ENCODE peak calls at places on chromosomes 2 and 18, in eight cellular contexts. E is effector memory CD4-positive, alpha-beta T cell; C is NCI-H2029 treated with DMSO at 0.1 percent for 48 hours; T is AG08396; Z is uterus; X is endothelial cell; W is EH; N is HuH-7. M is an unnamed sample.

GRCh38 chr2:123953848-123954247 is 71.2 kb upstream of the CNTNAP5 start:
- DNase-seq in E (no peak), C (peak), T (no peak), Z (no peak), X (no peak), W (peak), N (no peak), M (no peak)

GRCh38 chr18:23864620-23865019 is 149.9 kb upstream of the TTC39C start:
- DNase-seq in E (peak), C (no peak), T (no peak), Z (no peak), X (no peak), W (no peak), N (no peak), M (no peak)

GRCh38 chr2:72859831-72860262 is 27.4 kb upstream of the SPR start:
- DNase-seq in E (peak), C (peak), T (peak), Z (peak), X (peak), W (peak), N (peak), M (peak)

GRCh38 chr18:63299837-63300787 is 19.5 kb downstream of the BCL2 start:
- DNase-seq in E (no peak), C (no peak), T (no peak), Z (no peak), X (no peak), W (peak), N (no peak), M (no peak)

GRCh38 chr2:39121523-39122063 is 742 bp upstream of the SOS1 start:
- DNase-seq in E (no peak), C (peak), T (no peak), Z (no peak), X (no peak), W (no peak), N (no peak), M (no peak)

GRCh38 chr2:42223822-42224268 is 54.7 kb downstream of the EML4 start:
- DNase-seq in E (no peak), C (no peak), T (no peak), Z (no peak), X (no peak), W (peak), N (no peak), M (no peak)

GRCh38 chr2:230068658-230069080 is at the start of gene SLC16A14:
- DNase-seq in E (no peak), C (peak), T (peak), Z (peak), X (peak), W (peak), N (peak), M (peak)

GRCh38 chr2:130382313-130382917 is 26.6 kb downstream of the PTPN18 start:
- DNase-seq in E (no peak), C (no peak), T (no peak), Z (no peak), X (no peak), W (no peak), N (no peak), M (no peak)

GRCh38 chr2:55482186-55482945 is 37.2 kb upstream of the CFAP36 start:
- DNase-seq in E (no peak), C (peak), T (peak), Z (no peak), X (no peak), W (peak), N (no peak), M (no peak)

GRCh38 chr2:173750332-173750731 is 214.8 kb downstream of the SP3 start:
- DNase-seq in E (no peak), C (no peak), T (no peak), Z (no peak), X (peak), W (peak), N (no peak), M (no peak)

GRCh38 chr2:226079677-226080076 is 680.2 kb downstream of the NYAP2 start:
- DNase-seq in E (no peak), C (no peak), T (peak), Z (no peak), X (no peak), W (peak), N (no peak), M (no peak)

GRCh38 chr2:186641807-186642321 is 52.0 kb upstream of the FAM171B start:
- DNase-seq in E (no peak), C (peak), T (peak), Z (no peak), X (peak), W (peak), N (peak), M (peak)

GRCh38 chr2:195364015-195364965 is 292.7 kb upstream of the SLC39A10 start:
- DNase-seq in E (no peak), C (no peak), T (peak), Z (no peak), X (no peak), W (peak), N (no peak), M (no peak)

GRCh38 chr2:33492735-33493134 is 16.3 kb downstream of the RASGRP3 start:
- DNase-seq in E (no peak), C (no peak), T (no peak), Z (no peak), X (no peak), W (no peak), N (no peak), M (no peak)

GRCh38 chr2:22326250-22326649 is 1058.7 kb upstream of the KLHL29 start:
- DNase-seq in E (no peak), C (no peak), T (no peak), Z (no peak), X (no peak), W (no peak), N (no peak), M (no peak)

GRCh38 chr2:58604096-58604495 is 363.0 kb upstream of the FANCL start:
- DNase-seq in E (no peak), C (no peak), T (no peak), Z (no peak), X (no peak), W (peak), N (no peak), M (no peak)

GRCh38 chr18:66511810-66512209 is 92.1 kb downstream of the CDH19 start:
- DNase-seq in E (no peak), C (no peak), T (no peak), Z (no peak), X (no peak), W (no peak), N (no peak), M (no peak)

GRCh38 chr2:16192416-16193216 is 252.3 kb downstream of the MYCN start:
- DNase-seq in E (no peak), C (no peak), T (no peak), Z (no peak), X (no peak), W (no peak), N (no peak), M (no peak)

GRCh38 chr2:143261986-143262784 is 133.0 kb downstream of the ARHGAP15 start:
- DNase-seq in E (peak), C (no peak), T (no peak), Z (no peak), X (no peak), W (peak), N (no peak), M (peak)

GRCh38 chr2:210399440-210400041 is 77.0 kb downstream of the LANCL1 start:
- DNase-seq in E (no peak), C (no peak), T (no peak), Z (no peak), X (no peak), W (peak), N (no peak), M (no peak)

GRCh38 chr2:14861201-14861600 is 228.7 kb downstream of the LRATD1 start:
- DNase-seq in E (no peak), C (no peak), T (no peak), Z (no peak), X (no peak), W (no peak), N (no peak), M (no peak)

GRCh38 chr2:58427572-58428285 is 186.6 kb upstream of the FANCL start:
- DNase-seq in E (no peak), C (peak), T (no peak), Z (peak), X (peak), W (peak), N (peak), M (peak)

GRCh38 chr2:120864981-120865380 is 129.3 kb downstream of the GLI2 start:
- DNase-seq in E (no peak), C (no peak), T (peak), Z (no peak), X (no peak), W (peak), N (no peak), M (no peak)

GRCh38 chr2:160612266-160612864 is 118.8 kb upstream of the RBMS1 start:
- DNase-seq in E (no peak), C (no peak), T (no peak), Z (no peak), X (no peak), W (peak), N (no peak), M (no peak)

M was measured in adrenal gland.